ENCODE peak calls at places on chromosomes 2 and 18, in four cellular contexts. E, P, R and T are unnamed samples. For H3K36me3, the result is how much of the 10 kb centered on the place peaks cover.

GRCh38 chr18:49052891-49053644 is 102.3 kb upstream of the SMAD7 start:
- DNase-seq in R (no peak), P (no peak), E (no peak), T (no peak)

GRCh38 chr2:44362207-44363015 is 664 bp downstream of the CAMKMT start:
- DNase-seq in P (no peak), R (no peak), E (peak), T (peak)

GRCh38 chr18:56795381-56795780 is 144.2 kb downstream of the WDR7 start:
- DNase-seq in P (no peak), E (no peak), R (no peak), T (no peak)

GRCh38 chr2:159758686-159759085 is 39.3 kb downstream of the CD302 start:
- DNase-seq in E (no peak), R (no peak), P (no peak), T (no peak)

GRCh38 chr18:73043231-73044000 is 175.6 kb upstream of the NETO1 start:
- DNase-seq in R (no peak), E (no peak), P (no peak), T (no peak)

GRCh38 chr2:30611572-30611971 is 164.5 kb downstream of the LCLAT1 start:
- DNase-seq in E (no peak), R (no peak), P (no peak), T (no peak)

GRCh38 chr2:240226672-240227537 is 86.4 kb upstream of the OTOS start:
- DNase-seq in R (no peak), P (peak), E (peak), T (no peak)

GRCh38 chr2:100060875-100061274 is 81.5 kb downstream of the AFF3 start:
- DNase-seq in P (no peak), E (no peak), R (no peak), T (peak)

GRCh38 chr18:58221060-58221725 is 177.2 kb downstream of the NEDD4L start:
- DNase-seq in E (no peak), P (peak), R (no peak), T (no peak)

GRCh38 chr2:69493268-69493667 is 56.0 kb upstream of the NFU1 start:
- DNase-seq in R (no peak), E (no peak), P (no peak), T (no peak)

GRCh38 chr2:47028846-47029560 is 113.4 kb upstream of the MCFD2 start:
- DNase-seq in R (no peak), P (no peak), E (no peak), T (no peak)

GRCh38 chr2:142872900-142873724 is 4.4 kb upstream of the KYNU start:
- DNase-seq in R (no peak), P (no peak), E (no peak), T (no peak)

GRCh38 chr2:28348149-28348567 is 44.5 kb upstream of the FOSL2 start:
- DNase-seq in P (peak), R (no peak), E (no peak), T (peak)

GRCh38 chr2:63064197-63064596 is 13.6 kb downstream of the OTX1 start:
- DNase-seq in P (no peak), E (no peak), R (no peak), T (no peak)

GRCh38 chr2:1321297-1321696 is 92.0 kb upstream of the TPO start:
- DNase-seq in R (no peak), E (no peak), P (no peak), T (no peak)

DNA sequence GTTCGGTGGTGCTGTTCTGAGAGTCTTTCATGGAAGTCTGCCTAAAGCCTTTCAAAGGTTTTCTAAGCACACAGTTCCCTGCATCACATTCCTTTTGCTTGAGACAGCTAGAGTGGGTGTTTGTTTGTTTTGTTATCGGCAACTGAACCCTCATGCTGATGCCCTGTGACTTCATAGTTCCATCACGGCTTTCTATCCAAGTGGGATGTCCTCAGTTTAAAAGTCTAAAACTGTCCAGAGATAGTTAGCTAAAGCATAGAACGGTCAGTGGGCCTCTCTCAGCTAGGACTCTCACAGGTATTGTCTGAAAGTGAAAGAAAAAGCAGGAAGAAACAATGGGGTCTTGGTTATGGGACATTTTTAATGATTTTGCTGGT is 337.3 kb downstream of the OSR1 start:
- DNase-seq in E (no peak), P (no peak), R (peak), T (no peak)
- H3K4me3 ChIP-seq in E (no peak), P (no peak), R (no peak), T (no peak)

GRCh38 chr18:3245185-3245564 is 2.4 kb upstream of the MYL12A start:
- DNase-seq in E (no peak), R (no peak), P (no peak), T (no peak)
- H3K27ac ChIP-seq in E (no peak), R (no peak), P (no peak), T (no peak)

GRCh38 chr18:11888726-11889125 is 19.4 kb downstream of the MPPE1 start:
- DNase-seq in R (no peak), E (no peak), P (no peak), T (no peak)

GRCh38 chr18:11887305-11888262 is 20.5 kb downstream of the MPPE1 start:
- DNase-seq in E (no peak), R (no peak), P (no peak), T (no peak)

GRCh38 chr18:11886629-11887028 is 21.5 kb downstream of the MPPE1 start:
- DNase-seq in R (no peak), E (no peak), P (no peak), T (no peak)

GRCh38 chr18:11891737-11892136 is 16.4 kb downstream of the MPPE1 start:
- DNase-seq in E (no peak), P (no peak), R (no peak), T (no peak)

GRCh38 chr18:11889284-11889683 is 18.8 kb downstream of the MPPE1 start:
- DNase-seq in E (no peak), P (no peak), R (no peak), T (no peak)
- H3K36me3 ChIP-seq in E (under half), P (half or more), R (half or more), T (under half)

GRCh38 chr2:206274434-206275273 is at the start of gene ZDBF2:
- DNase-seq in E (peak), P (peak), R (peak), T (peak)

GRCh38 chr2:206277503-206277902 is 3.0 kb downstream of the ZDBF2 start:
- DNase-seq in E (no peak), P (no peak), R (no peak), T (no peak)

GRCh38 chr2:206271066-206271465 is 3.4 kb upstream of the ZDBF2 start:
- DNase-seq in R (no peak), E (no peak), P (no peak), T (no peak)

GRCh38 chr2:206275274-206276160 is 1.1 kb downstream of the ZDBF2 start:
- DNase-seq in R (no peak), P (no peak), E (no peak), T (no peak)

GRCh38 chr2:206276169-206276927 is 1.9 kb downstream of the ZDBF2 start:
- DNase-seq in P (no peak), R (no peak), E (no peak), T (no peak)
- H3K4me3 ChIP-seq in P (no peak), R (no peak), E (peak), T (peak)

DNA sequence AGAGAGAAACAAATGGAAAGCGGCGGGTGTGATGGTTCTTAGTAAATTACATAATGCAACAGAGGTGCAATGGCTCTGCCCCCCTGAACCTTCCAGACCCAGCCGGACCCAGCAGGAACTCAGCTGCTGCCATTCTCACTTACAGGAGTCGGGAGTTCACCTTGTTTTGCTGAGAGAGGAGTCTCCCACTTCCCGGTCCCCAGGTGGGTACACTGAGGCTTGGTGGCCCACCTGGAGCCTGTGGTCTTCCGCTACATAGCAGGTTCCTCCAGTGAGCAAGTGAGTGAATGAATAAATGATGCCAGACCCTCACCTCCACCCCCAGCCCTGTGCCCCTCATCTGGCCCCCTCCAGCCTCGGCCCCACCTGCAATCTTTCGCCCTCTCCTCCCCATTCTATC is 11.2 kb downstream of the BIN1 start:
- DNase-seq in E (no peak), R (no peak), P (peak), T (no peak)
- H3K27ac ChIP-seq in E (no peak), R (no peak), P (no peak), T (no peak)

GRCh38 chr2:170204561-170204960 is 26.6 kb downstream of the MYO3B start:
- DNase-seq in E (no peak), R (no peak), P (no peak), T (no peak)

GRCh38 chr2:170206805-170207407 is 29.0 kb downstream of the MYO3B start:
- DNase-seq in E (no peak), R (no peak), P (no peak), T (no peak)

GRCh38 chr2:170206246-170206645 is 28.3 kb downstream of the MYO3B start:
- DNase-seq in R (no peak), P (no peak), E (no peak), T (no peak)

GRCh38 chr2:170208967-170209366 is 31.0 kb downstream of the MYO3B start:
- DNase-seq in E (no peak), R (no peak), P (no peak), T (no peak)

DNA sequence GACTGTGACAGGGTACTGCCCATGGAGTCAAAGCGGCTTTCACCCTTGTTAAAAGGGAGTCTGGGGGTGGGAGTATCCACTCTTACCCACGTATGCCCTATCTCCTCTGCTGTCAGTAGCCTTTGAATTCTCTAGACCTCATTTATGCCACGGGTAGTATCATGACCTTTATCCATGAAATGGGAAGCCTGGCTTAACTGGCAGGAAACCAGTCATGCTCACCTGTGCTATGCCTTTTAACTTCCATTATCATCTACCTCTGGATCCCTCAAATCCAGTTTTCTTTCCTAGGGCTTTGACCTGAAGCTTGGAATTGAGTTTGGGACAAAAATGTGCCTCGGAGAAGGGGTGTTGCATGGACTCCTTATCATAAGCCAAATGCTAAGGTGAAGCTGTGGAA is 30.0 kb downstream of the MYO3B start:
- DNase-seq in R (no peak), P (no peak), E (no peak), T (no peak)
- H3K36me3 ChIP-seq in R (under half), P (under half), E (under half), T (under half)